ENCODE peak calls at places on chromosomes 1 and 21, in seven cellular contexts. V is heart right ventricle; D is transverse colon; H is CD4-positive, alpha-beta T cell; L is HCT116; Y is K562; U is colonic mucosa. C is an unnamed sample.

GRCh38 chr1:42788021-42788420 is 3.2 kb downstream of the TMEM269 start:
- DNase-seq in V (no peak), D (no peak), H (no peak), L (no peak), Y (no peak), U (no peak), C (no peak)

GRCh38 chr1:19918057-19918456 is 5.4 kb downstream of the PLA2G2E start:
- DNase-seq in V (peak; percentile 80), D (peak; percentile 86), H (peak; percentile 82), L (peak; percentile 75), Y (peak; percentile 85), U (peak; percentile 89), C (peak; percentile 60)

GRCh38 chr21:34782666-34783365 is 114.0 kb downstream of the CLIC6 start:
- DNase-seq in V (no peak), D (no peak), H (no peak), L (no peak), Y (no peak), U (no peak), C (no peak)

GRCh38 chr1:198253668-198254067 is 96.9 kb downstream of the NEK7 start:
- DNase-seq in V (no peak), D (no peak), H (no peak), L (no peak), Y (no peak), U (no peak), C (no peak)

GRCh38 chr1:243253927-243254232 is 1.2 kb downstream of the CEP170 start:
- DNase-seq in V (no peak), D (no peak), H (no peak), L (no peak), Y (no peak), U (no peak), C (no peak)

GRCh38 chr1:45854724-45855123 is 51.3 kb downstream of the MAST2 start:
- DNase-seq in V (no peak), D (no peak), H (no peak), L (no peak), Y (no peak), U (no peak), C (no peak)

GRCh38 chr1:229170778-229171505 is 100.0 kb upstream of the RAB4A start:
- DNase-seq in V (no peak), D (no peak), H (no peak), L (no peak), Y (no peak), U (no peak), C (no peak)

GRCh38 chr1:203754455-203754864 is 10.5 kb upstream of the LAX1 start:
- DNase-seq in V (no peak), D (peak; percentile 43), H (no peak), L (no peak), Y (no peak), U (no peak), C (no peak)

GRCh38 chr1:175690298-175690697 is 53.1 kb downstream of the TNR start:
- DNase-seq in V (no peak), D (no peak), H (no peak), L (no peak), Y (no peak), U (no peak), C (no peak)

GRCh38 chr1:66393586-66394334 is 140.2 kb upstream of the SGIP1 start:
- DNase-seq in V (no peak), D (no peak), H (no peak), L (no peak), Y (no peak), U (no peak), C (no peak)

GRCh38 chr1:110255388-110255787 is 45.3 kb downstream of the KCNC4 start:
- DNase-seq in V (no peak), D (no peak), H (no peak), L (no peak), Y (no peak), U (no peak), C (no peak)

GRCh38 chr1:151547119-151547899 is 7.2 kb downstream of the TUFT1 start:
- DNase-seq in V (peak; percentile 46), D (peak; percentile 81), H (no peak), L (peak; percentile 35), Y (no peak), U (peak; percentile 84), C (peak; percentile 88)

GRCh38 chr1:25619101-25619890 is 2.7 kb downstream of the MAN1C1 start:
- DNase-seq in V (peak; percentile 45), D (no peak), H (peak; percentile 46), L (no peak), Y (peak; percentile 61), U (peak; percentile 36), C (no peak)

GRCh38 chr1:109499661-109500536 is 6.0 kb downstream of the CYB561D1 start:
- DNase-seq in V (no peak), D (peak; percentile 83), H (peak; percentile 27), L (no peak), Y (peak; percentile 54), U (peak; percentile 78), C (no peak)

DNA sequence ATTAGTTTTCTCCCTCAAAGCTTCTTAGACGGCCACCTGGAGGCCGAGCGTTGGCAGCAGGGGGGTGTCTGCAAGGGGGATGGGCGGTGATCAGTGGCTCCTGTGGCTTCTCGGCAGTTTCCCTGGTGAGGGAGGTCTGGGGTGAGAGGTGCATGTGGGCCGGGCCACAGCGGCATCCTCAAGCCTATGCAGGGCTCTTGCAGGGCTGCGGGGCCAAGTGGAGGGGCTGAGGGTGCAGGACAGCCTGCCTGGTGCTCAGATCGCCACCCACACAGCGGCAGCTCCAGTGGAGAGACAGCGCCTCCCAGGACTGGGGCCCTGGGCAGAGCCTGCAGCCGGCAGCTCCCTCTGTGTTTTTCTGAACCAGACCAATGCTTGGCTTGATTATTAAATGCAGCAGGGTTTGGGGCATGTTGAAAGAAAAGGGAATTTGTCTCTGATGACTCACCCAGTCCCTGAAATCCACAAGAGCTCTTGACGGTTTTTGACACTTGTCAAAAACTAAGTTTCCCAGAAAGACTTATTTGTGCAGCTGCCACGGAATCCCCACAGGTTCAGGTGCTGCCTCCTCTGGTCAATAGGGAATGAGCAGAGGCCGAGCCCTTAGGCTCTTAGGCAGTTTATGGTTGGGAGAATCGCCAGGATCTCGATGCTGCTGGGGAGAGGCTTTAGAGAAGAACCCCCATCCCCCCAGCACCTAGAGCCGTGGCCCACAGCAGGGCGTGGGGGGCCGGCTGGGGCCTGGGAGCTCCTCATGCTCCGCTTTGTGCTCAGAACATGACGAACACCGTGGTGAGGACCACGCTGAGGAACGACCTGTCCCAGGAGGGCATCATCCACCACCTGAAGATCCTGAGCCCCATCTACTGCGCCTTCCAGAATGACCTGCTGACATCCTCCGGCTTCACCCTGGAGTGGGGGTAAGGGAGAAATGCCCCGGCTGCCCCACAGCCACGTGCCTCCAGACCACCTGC is 54.7 kb downstream of the UMODL1 start:
- DNase-seq in V (no peak), D (no peak), H (no peak), L (no peak), Y (peak; percentile 46), U (no peak), C (peak; percentile 8)
- H3K27ac ChIP-seq in V (no peak overlapping the region), D (no peak overlapping the region), H (no peak overlapping the region), L (peak overlapping the region; percentile 22), Y (no peak overlapping the region), U (no peak overlapping the region), C (no peak overlapping the region)

DNA sequence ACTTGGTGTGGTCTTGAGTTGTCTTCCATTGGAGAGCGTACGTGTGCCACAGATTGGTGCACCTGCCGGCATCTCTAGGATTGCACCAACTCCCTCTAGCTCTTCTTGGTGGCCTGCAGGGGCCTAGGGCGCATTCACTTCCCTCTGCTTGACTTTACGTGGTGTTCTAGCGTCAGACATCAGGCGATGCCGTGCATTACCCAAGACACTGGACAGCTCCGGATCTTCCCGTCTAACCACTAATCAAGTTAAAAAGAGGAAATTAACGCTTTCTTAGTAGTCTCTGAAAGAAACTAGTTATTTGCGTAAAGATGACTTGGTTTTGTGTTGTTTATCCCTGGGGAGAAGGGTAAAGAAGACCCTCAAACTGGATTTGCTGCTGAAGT is 510 bp upstream of the IL10RB start:
- DNase-seq in V (no peak), D (peak; percentile 62), H (no peak), L (no peak), Y (peak; percentile 30), U (peak; percentile 50), C (no peak)
- TF ChIP-seq CTCF in V (no peak), D (no peak), H (no peak), L (no peak), Y (no peak), U (no peak), C (no peak)

DNA sequence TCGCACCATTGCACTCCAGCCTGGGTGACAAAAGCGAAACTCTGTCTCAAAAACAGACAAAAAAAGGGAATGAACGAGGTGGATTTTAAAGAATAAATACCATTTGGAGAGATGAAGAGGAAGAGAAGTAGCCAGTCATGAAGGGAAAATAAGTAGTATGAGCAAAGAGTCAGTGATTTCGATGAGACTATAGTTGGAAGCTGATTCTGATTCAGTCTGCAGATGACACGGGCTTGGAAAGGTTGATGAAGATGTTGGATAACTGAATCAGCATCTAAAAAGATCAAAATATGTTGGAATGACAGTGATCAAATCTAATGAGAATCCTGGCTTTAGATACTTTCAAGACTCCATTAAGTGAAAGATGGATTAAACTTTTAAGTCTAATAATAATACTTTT is 23.8 kb downstream of the MACF1 start:
- DNase-seq in V (no peak), D (no peak), H (no peak), L (no peak), Y (no peak), U (no peak), C (no peak)
- H3K27ac ChIP-seq in V (no peak overlapping the region), D (no peak overlapping the region), H (no peak overlapping the region), L (no peak overlapping the region), Y (no peak overlapping the region), U (no peak overlapping the region), C (no peak overlapping the region)

GRCh38 chr1:200837931-200838571 is 34.7 kb upstream of the GPR25 start:
- DNase-seq in V (no peak), D (no peak), H (no peak), L (peak; percentile 24), Y (no peak), U (no peak), C (no peak)
- TF ChIP-seq CTCF in V (peak; percentile 51), D (peak; percentile 32), H (peak; percentile 22), L (peak; percentile 50), Y (peak; percentile 8), U (peak; percentile 39), C (peak; percentile 52)

DNA sequence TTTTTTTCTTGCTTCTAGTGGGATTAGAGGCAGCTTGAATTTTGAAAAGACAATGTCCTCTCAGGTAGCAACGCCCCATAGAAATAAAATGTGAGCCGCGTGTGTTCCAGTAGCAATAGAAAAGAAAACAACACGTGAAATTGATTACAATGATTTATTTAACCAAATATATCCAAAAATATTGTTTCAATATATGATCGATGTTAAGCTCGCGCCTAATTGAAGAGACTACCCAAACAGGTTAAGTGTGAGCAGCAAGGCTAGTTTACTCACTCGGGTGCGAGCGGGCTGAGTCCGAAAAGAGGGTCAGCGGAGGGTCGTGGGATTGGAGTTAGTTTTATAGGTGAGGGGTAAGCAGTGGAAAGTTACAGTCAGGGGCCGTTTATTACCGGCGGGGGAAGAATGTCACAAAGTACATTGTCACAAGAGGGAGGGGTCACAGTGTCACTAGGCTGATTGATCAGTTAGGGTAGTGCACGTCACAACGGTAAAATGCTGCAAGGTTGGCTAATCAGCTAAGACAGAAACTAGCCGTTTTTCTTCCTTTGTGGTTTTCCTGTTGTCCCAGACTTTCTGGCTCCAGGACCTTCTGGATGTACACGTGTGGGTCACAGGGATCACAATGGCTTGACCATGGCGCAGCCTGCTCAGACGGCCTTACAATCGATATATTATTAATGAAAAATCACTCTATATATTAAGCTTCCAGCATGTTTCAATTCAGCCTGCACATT is 697 bp upstream of the ZNF670 start:
- DNase-seq in V (no peak), D (no peak), H (no peak), L (no peak), Y (peak; percentile 36), U (no peak), C (no peak)
- H3K27ac ChIP-seq in V (peak overlapping the region; percentile 74), D (peak overlapping the region; percentile 84), H (no peak overlapping the region), L (no peak overlapping the region), Y (peak overlapping the region; percentile 85), U (no peak overlapping the region), C (no peak overlapping the region)